ENCODE peak calls at places on chromosome 1, in ten cellular contexts. C is lung, O is mammary epithelial cell, L is RPMI7951, R is H9, E is A549, Q is RWPE1, S is T-cell, D is mucosa of gallbladder, U is HS-27A. K is an unnamed sample.

GRCh38 chr1:38608202-38608864 is 251.2 kb downstream of the RRAGC start:
- DNase-seq in S (no peak), D (no peak), R (peak), L (peak), O (no peak), C (no peak), U (no peak), E (no peak), Q (no peak), K (no peak)

GRCh38 chr1:35622510-35623171 is 18.7 kb downstream of the PSMB2 start:
- DNase-seq in R (no peak), L (no peak), E (no peak), C (no peak), U (no peak), O (no peak), Q (no peak), S (no peak), D (no peak), K (no peak)

GRCh38 chr1:228016181-228016510 is 9.3 kb downstream of the WNT3A start:
- DNase-seq in D (no peak), C (no peak), O (no peak), L (no peak), E (no peak), U (no peak), S (no peak), R (no peak), Q (no peak), K (no peak)

GRCh38 chr1:43035821-43036456 is 77.3 kb upstream of the SLC2A1 start:
- DNase-seq in C (no peak), D (no peak), L (no peak), S (no peak), Q (no peak), R (peak), E (no peak), O (no peak), U (no peak), K (no peak)

GRCh38 chr1:110383311-110383990 is 7.4 kb downstream of the SLC16A4 start:
- DNase-seq in S (no peak), L (peak), U (no peak), Q (no peak), R (no peak), D (no peak), E (no peak), C (no peak), O (peak), K (no peak)

GRCh38 chr1:183498342-183498991 is 26.2 kb downstream of the SMG7 start:
- DNase-seq in E (no peak), U (no peak), C (no peak), O (no peak), Q (no peak), S (no peak), L (no peak), R (no peak), D (no peak), K (no peak)

GRCh38 chr1:236457775-236458174 is 63.7 kb downstream of the EDARADD start:
- DNase-seq in S (no peak), C (no peak), Q (no peak), O (no peak), R (no peak), D (no peak), U (no peak), L (no peak), E (no peak), K (no peak)

GRCh38 chr1:198763298-198763714 is 124.5 kb downstream of the PTPRC start:
- DNase-seq in E (no peak), Q (no peak), O (peak), D (no peak), C (no peak), R (no peak), S (no peak), U (no peak), L (peak), K (no peak)

GRCh38 chr1:13584876-13585598 is 1.4 kb downstream of the PDPN start:
- DNase-seq in L (no peak), S (no peak), O (no peak), D (no peak), E (no peak), Q (no peak), U (no peak), C (no peak), R (no peak), K (no peak)

GRCh38 chr1:47431534-47431933 is 6.3 kb upstream of the FOXD2 start:
- DNase-seq in O (peak), D (no peak), C (no peak), R (peak), S (no peak), U (no peak), Q (peak), L (peak), E (no peak), K (no peak)

GRCh38 chr1:203754455-203754864 is 10.5 kb upstream of the LAX1 start:
- DNase-seq in E (no peak), O (peak), Q (no peak), R (no peak), L (no peak), C (no peak), S (no peak), U (no peak), D (no peak), K (no peak)

GRCh38 chr1:19219451-19219850 is 9.4 kb upstream of the UBR4 start:
- DNase-seq in R (no peak), Q (no peak), E (no peak), U (no peak), O (no peak), D (no peak), C (no peak), L (no peak), S (no peak), K (no peak)

GRCh38 chr1:59020151-59020997 is 236.5 kb upstream of the JUN start:
- DNase-seq in O (peak), L (peak), S (peak), U (no peak), D (peak), Q (peak), C (peak), R (no peak), E (no peak), K (peak)

GRCh38 chr1:30952098-30952497 is 43.5 kb upstream of the SDC3 start:
- DNase-seq in D (no peak), R (no peak), Q (no peak), C (no peak), O (no peak), E (no peak), L (no peak), U (no peak), S (no peak), K (no peak)

GRCh38 chr1:89206361-89206760 is 7.6 kb upstream of the GBP4 start:
- DNase-seq in O (no peak), L (no peak), U (no peak), C (no peak), E (no peak), R (no peak), S (no peak), Q (no peak), D (no peak), K (no peak)

GRCh38 chr1:241592273-241592958 is 47.8 kb downstream of the CHML start:
- DNase-seq in O (peak), U (no peak), C (no peak), S (no peak), Q (peak), E (no peak), D (no peak), R (no peak), L (peak), K (no peak)

GRCh38 chr1:91712981-91713841 is 172.7 kb downstream of the TGFBR3 start:
- DNase-seq in E (no peak), Q (no peak), L (no peak), D (peak), S (peak), U (no peak), R (no peak), O (no peak), C (no peak), K (no peak)

GRCh38 chr1:115507256-115507589 is 134.5 kb upstream of the VANGL1 start:
- DNase-seq in L (peak), S (no peak), C (no peak), R (peak), O (no peak), E (no peak), U (no peak), Q (peak), D (no peak), K (no peak)

GRCh38 chr1:35600593-35600992 is 27.5 kb downstream of the TFAP2E start:
- DNase-seq in R (no peak), S (no peak), L (no peak), C (no peak), Q (no peak), O (no peak), D (no peak), E (no peak), U (no peak), K (no peak)

GRCh38 chr1:10701145-10701544 is 95.3 kb downstream of the CASZ1 start:
- DNase-seq in R (no peak), E (no peak), L (no peak), D (no peak), O (no peak), U (no peak), C (no peak), S (no peak), Q (no peak), K (no peak)

GRCh38 chr1:86207323-86207722 is 50.8 kb upstream of the COL24A1 start:
- DNase-seq in S (no peak), Q (peak), R (no peak), O (peak), D (peak), C (no peak), L (peak), E (no peak), U (peak), K (peak)

GRCh38 chr1:9717193-9718005 is 65.9 kb downstream of the PIK3CD start:
- DNase-seq in L (no peak), D (peak), Q (no peak), S (peak), U (no peak), O (no peak), E (no peak), R (peak), C (peak), K (no peak)

GRCh38 chr1:206002833-206003532 is at the start of gene RAB7B:
- DNase-seq in E (peak), R (peak), S (no peak), U (no peak), L (peak), D (peak), O (peak), Q (peak), C (peak), K (no peak)

GRCh38 chr1:242088875-242089274 is 90.0 kb upstream of the MAP1LC3C start:
- DNase-seq in U (no peak), Q (no peak), R (no peak), O (no peak), E (no peak), L (no peak), D (no peak), C (no peak), S (no peak), K (no peak)

GRCh38 chr1:9143250-9143649 is 14.3 kb upstream of the GPR157 start:
- DNase-seq in L (peak), S (no peak), O (peak), E (no peak), Q (no peak), D (no peak), C (peak), R (no peak), U (no peak), K (no peak)

GRCh38 chr1:58539553-58539952 is 7.0 kb downstream of the OMA1 start:
- DNase-seq in C (no peak), D (no peak), E (no peak), L (no peak), R (no peak), U (no peak), S (no peak), O (no peak), Q (no peak), K (no peak)

GRCh38 chr1:200314085-200314750 is 95.6 kb downstream of the ZNF281 start:
- DNase-seq in R (no peak), Q (no peak), L (no peak), S (no peak), E (peak), U (no peak), O (no peak), D (no peak), C (no peak), K (no peak)

GRCh38 chr1:51313961-51314777 is 16.2 kb downstream of the TTC39A start:
- DNase-seq in S (no peak), L (peak), Q (peak), E (peak), C (peak), O (peak), R (no peak), D (peak), U (no peak), K (no peak)

GRCh38 chr1:156963621-156964020 is 43.2 kb downstream of the LRRC71 start:
- DNase-seq in S (peak), R (no peak), E (no peak), O (no peak), Q (no peak), C (peak), U (no peak), D (no peak), L (no peak), K (no peak)

GRCh38 chr1:78263459-78263858 is 217.7 kb downstream of the GIPC2 start:
- DNase-seq in O (no peak), L (no peak), S (no peak), E (no peak), U (no peak), D (no peak), R (no peak), C (no peak), Q (no peak), K (no peak)

GRCh38 chr1:36257375-36257767 is 33.1 kb downstream of the THRAP3 start:
- DNase-seq in S (no peak), C (no peak), E (no peak), L (no peak), U (no peak), D (no peak), R (no peak), Q (no peak), O (peak), K (no peak)

GRCh38 chr1:10692401-10693021 is 103.9 kb downstream of the CASZ1 start:
- DNase-seq in U (no peak), Q (peak), S (peak), C (peak), O (no peak), D (no peak), R (no peak), L (peak), E (peak), K (no peak)

GRCh38 chr1:111602974-111603373 is 16.6 kb upstream of the RAP1A start:
- DNase-seq in E (no peak), U (no peak), D (no peak), S (no peak), L (no peak), C (no peak), R (no peak), Q (no peak), O (no peak), K (no peak)

GRCh38 chr1:99943238-99943794 is 26.5 kb upstream of the SLC35A3 start:
- DNase-seq in R (no peak), C (no peak), E (no peak), Q (no peak), D (no peak), O (peak), U (no peak), L (peak), S (no peak), K (no peak)

GRCh38 chr1:221157026-221157761 is 278.0 kb downstream of the HLX start:
- DNase-seq in S (no peak), O (no peak), L (no peak), D (no peak), C (no peak), Q (no peak), E (no peak), R (no peak), U (no peak), K (no peak)

GRCh38 chr1:109089242-109090015 is 1.1 kb upstream of the TMEM167B start:
- DNase-seq in U (no peak), R (peak), Q (peak), O (peak), L (peak), C (peak), D (peak), E (peak), S (no peak), K (peak)